ENCODE peak calls at places on chromosomes 11 and 22, in four cellular contexts. One of them, this sample, is unnamed.

GRCh38 chr11:94939346-94939745 is 34.0 kb downstream of the CWC15 start:
- DNase-seq in adrenal gland: no peak
- DNase-seq in CD4-positive, alpha-beta memory T cell: no peak
- DNase-seq in GM23248: no peak
- DNase-seq in this sample: no peak

GRCh38 chr22:45968003-45968650 is 8.8 kb downstream of the WNT7B start:
- DNase-seq in adrenal gland: no peak
- DNase-seq in CD4-positive, alpha-beta memory T cell: no peak
- DNase-seq in GM23248: no peak
- DNase-seq in this sample: no peak

GRCh38 chr22:33807465-33807864 is 112.8 kb downstream of the LARGE1 start:
- DNase-seq in GM23248: peak; percentile 80
- DNase-seq in adrenal gland: no peak
- DNase-seq in CD4-positive, alpha-beta memory T cell: no peak
- DNase-seq in this sample: no peak

GRCh38 chr11:19579957-19580356 is 132.7 kb upstream of the NAV2 start:
- DNase-seq in adrenal gland: no peak
- DNase-seq in GM23248: no peak
- DNase-seq in CD4-positive, alpha-beta memory T cell: no peak
- DNase-seq in this sample: no peak

GRCh38 chr22:39931271-39931670 is 28.9 kb upstream of the TMA7B start:
- DNase-seq in adrenal gland: no peak
- DNase-seq in GM23248: no peak
- DNase-seq in CD4-positive, alpha-beta memory T cell: no peak
- DNase-seq in this sample: no peak

GRCh38 chr11:71266114-71266833 is 13.9 kb upstream of the SHANK2 start:
- DNase-seq in CD4-positive, alpha-beta memory T cell: no peak
- DNase-seq in adrenal gland: no peak
- DNase-seq in GM23248: no peak
- DNase-seq in this sample: no peak

GRCh38 chr11:4647795-4648194 is 4.0 kb downstream of the OR51E1 start:
- DNase-seq in adrenal gland: no peak
- DNase-seq in GM23248: no peak
- DNase-seq in CD4-positive, alpha-beta memory T cell: no peak
- DNase-seq in this sample: no peak

GRCh38 chr11:79321282-79321681 is 119.5 kb downstream of the TENM4 start:
- DNase-seq in adrenal gland: no peak
- DNase-seq in GM23248: peak; percentile 5
- DNase-seq in CD4-positive, alpha-beta memory T cell: no peak
- DNase-seq in this sample: no peak

GRCh38 chr11:130854483-130854882 is 61.8 kb downstream of the SNX19 start:
- DNase-seq in GM23248: no peak
- DNase-seq in adrenal gland: no peak
- DNase-seq in CD4-positive, alpha-beta memory T cell: no peak
- DNase-seq in this sample: no peak

GRCh38 chr11:48081151-48082010 is 101.0 kb downstream of the PTPRJ start:
- DNase-seq in adrenal gland: peak; percentile 49
- DNase-seq in GM23248: peak; percentile 92
- DNase-seq in CD4-positive, alpha-beta memory T cell: no peak
- DNase-seq in this sample: peak; percentile 14

GRCh38 chr22:27873476-27873875 is 45.6 kb downstream of the PITPNB start:
- DNase-seq in GM23248: no peak
- DNase-seq in adrenal gland: no peak
- DNase-seq in CD4-positive, alpha-beta memory T cell: no peak
- DNase-seq in this sample: no peak

GRCh38 chr22:43541462-43542407 is 129.9 kb downstream of the MPPED1 start:
- DNase-seq in adrenal gland: no peak
- DNase-seq in CD4-positive, alpha-beta memory T cell: no peak
- DNase-seq in GM23248: no peak
- DNase-seq in this sample: no peak

GRCh38 chr11:60899021-60899936 is 7.1 kb downstream of the PRPF19 start:
- DNase-seq in adrenal gland: peak; percentile 61
- DNase-seq in GM23248: peak; percentile 77
- DNase-seq in CD4-positive, alpha-beta memory T cell: peak; percentile 30
- DNase-seq in this sample: peak; percentile 11

GRCh38 chr11:28585007-28585406 is 476.8 kb downstream of the METTL15 start:
- DNase-seq in CD4-positive, alpha-beta memory T cell: no peak
- DNase-seq in GM23248: peak; percentile 66
- DNase-seq in adrenal gland: no peak
- DNase-seq in this sample: no peak

GRCh38 chr11:122491486-122491885 is 164.0 kb upstream of the UBASH3B start:
- DNase-seq in adrenal gland: no peak
- DNase-seq in GM23248: peak; percentile 67
- DNase-seq in CD4-positive, alpha-beta memory T cell: no peak
- DNase-seq in this sample: no peak

GRCh38 chr11:1055990-1056771 is 18.5 kb upstream of the MUC2 start:
- DNase-seq in CD4-positive, alpha-beta memory T cell: no peak
- DNase-seq in adrenal gland: peak; percentile 16
- DNase-seq in GM23248: no peak
- DNase-seq in this sample: no peak

GRCh38 chr22:50578776-50579310 is 616 bp upstream of the CPT1B start:
- DNase-seq in CD4-positive, alpha-beta memory T cell: no peak
- DNase-seq in adrenal gland: no peak
- DNase-seq in GM23248: peak; percentile 26
- DNase-seq in this sample: no peak
- H3K36me3 ChIP-seq in CD4-positive, alpha-beta memory T cell: no peaks in the 10 kb centered on the region
- H3K36me3 ChIP-seq in adrenal gland: no peaks in the 10 kb centered on the region
- H3K36me3 ChIP-seq in GM23248: no peaks in the 10 kb centered on the region
- H3K36me3 ChIP-seq in this sample: peaks cover 34% of the 10 kb centered on the region

DNA sequence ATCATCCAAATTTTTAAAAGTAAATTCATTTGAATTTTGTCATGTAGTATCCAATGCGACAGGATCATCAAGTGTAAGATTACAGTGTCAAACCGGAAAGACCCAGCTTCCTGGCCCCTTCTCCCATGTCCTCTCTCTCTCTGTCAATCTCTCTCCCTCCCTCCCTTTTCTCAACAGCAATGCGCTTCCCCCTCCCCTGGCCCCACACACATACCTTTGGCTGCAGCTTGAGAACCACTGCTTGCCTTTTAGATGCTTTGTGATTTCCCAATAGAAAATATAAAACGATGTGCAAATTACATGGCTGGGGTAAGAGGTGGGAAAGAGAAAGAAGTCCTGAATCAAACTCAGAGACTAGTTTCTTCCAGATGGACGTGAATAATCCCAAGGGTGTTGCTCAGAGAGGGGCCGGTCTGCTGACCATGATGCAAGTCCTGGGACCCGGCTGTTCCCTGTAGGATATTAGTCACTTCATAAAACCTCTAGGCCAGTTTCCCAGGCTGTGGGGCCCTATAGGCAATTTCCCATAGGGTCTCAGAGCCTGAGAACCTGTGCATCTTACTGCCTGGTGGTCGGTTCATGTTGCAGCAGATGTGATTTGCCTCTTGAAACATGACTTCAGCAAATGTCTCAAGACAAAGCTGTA is 34.3 kb upstream of the ETS1 start:
- DNase-seq in CD4-positive, alpha-beta memory T cell: no peak
- DNase-seq in GM23248: peak; percentile 98
- DNase-seq in adrenal gland: no peak
- DNase-seq in this sample: no peak
- H3K4me1 ChIP-seq in CD4-positive, alpha-beta memory T cell: peaks cover 58% of the 10 kb centered on the region
- H3K4me1 ChIP-seq in GM23248: peaks cover 23% of the 10 kb centered on the region
- H3K4me1 ChIP-seq in adrenal gland: no peaks in the 10 kb centered on the region
- H3K4me1 ChIP-seq in this sample: peaks cover 25% of the 10 kb centered on the region

DNA sequence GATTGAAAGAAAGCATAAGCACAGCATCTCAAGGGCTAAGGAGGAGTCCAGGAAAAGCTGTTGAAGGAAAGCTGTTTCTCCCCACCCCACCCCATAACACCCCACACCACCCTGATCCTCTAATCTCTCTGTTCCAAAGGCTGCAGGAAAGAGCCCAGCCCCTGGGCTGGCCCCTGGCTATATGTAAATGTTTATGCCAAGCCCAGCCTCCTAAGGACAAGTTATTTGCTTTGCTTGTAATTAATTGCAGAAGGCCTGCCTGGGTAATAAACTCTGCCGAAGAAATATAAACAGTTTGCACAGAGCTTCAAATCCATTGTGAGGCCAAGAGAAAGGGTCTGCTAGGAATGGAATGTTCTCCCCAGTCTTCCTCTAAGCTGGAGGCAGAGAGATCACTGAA is 21.2 kb downstream of the ARRB1 start:
- DNase-seq in adrenal gland: no peak
- DNase-seq in CD4-positive, alpha-beta memory T cell: no peak
- DNase-seq in GM23248: no peak
- DNase-seq in this sample: no peak
- H3K27ac ChIP-seq in adrenal gland: no peak overlapping the region
- H3K27ac ChIP-seq in CD4-positive, alpha-beta memory T cell: no peak overlapping the region
- H3K27ac ChIP-seq in GM23248: no peak overlapping the region
- H3K27ac ChIP-seq in this sample: peak overlapping the region; percentile 58

GRCh38 chr11:75305993-75306392 is 45.5 kb downstream of the ARRB1 start:
- DNase-seq in CD4-positive, alpha-beta memory T cell: no peak
- DNase-seq in adrenal gland: no peak
- DNase-seq in GM23248: no peak
- DNase-seq in this sample: no peak
- H3K36me3 ChIP-seq in CD4-positive, alpha-beta memory T cell: no peaks in the 10 kb centered on the region
- H3K36me3 ChIP-seq in adrenal gland: no peaks in the 10 kb centered on the region
- H3K36me3 ChIP-seq in GM23248: no peaks in the 10 kb centered on the region
- H3K36me3 ChIP-seq in this sample: no peaks in the 10 kb centered on the region

DNA sequence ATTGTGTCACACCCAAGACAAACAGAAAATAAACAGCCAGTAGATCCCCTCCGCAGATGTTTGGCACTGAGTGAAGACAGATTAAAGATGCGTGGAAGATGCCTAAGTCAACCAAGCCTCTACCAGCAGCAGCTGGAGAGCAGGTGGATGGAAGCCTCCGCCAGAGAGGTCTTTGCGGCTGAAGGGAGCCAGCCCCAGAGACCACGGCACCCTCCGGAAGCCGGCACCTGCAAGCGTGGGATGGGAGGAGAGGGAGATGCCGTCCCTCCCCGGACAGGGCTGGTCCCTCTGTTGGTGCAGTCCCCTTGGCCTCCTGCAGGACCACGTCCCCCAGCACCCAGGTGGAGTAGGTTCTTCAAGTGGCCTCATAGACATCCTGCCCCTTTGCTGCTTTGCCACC is 61.2 kb downstream of the RPUSD4 start:
- DNase-seq in GM23248: no peak
- DNase-seq in adrenal gland: no peak
- DNase-seq in CD4-positive, alpha-beta memory T cell: no peak
- DNase-seq in this sample: no peak
- H3K4me1 ChIP-seq in GM23248: no peaks in the 10 kb centered on the region
- H3K4me1 ChIP-seq in adrenal gland: no peaks in the 10 kb centered on the region
- H3K4me1 ChIP-seq in CD4-positive, alpha-beta memory T cell: no peaks in the 10 kb centered on the region
- H3K4me1 ChIP-seq in this sample: no peaks in the 10 kb centered on the region

DNA sequence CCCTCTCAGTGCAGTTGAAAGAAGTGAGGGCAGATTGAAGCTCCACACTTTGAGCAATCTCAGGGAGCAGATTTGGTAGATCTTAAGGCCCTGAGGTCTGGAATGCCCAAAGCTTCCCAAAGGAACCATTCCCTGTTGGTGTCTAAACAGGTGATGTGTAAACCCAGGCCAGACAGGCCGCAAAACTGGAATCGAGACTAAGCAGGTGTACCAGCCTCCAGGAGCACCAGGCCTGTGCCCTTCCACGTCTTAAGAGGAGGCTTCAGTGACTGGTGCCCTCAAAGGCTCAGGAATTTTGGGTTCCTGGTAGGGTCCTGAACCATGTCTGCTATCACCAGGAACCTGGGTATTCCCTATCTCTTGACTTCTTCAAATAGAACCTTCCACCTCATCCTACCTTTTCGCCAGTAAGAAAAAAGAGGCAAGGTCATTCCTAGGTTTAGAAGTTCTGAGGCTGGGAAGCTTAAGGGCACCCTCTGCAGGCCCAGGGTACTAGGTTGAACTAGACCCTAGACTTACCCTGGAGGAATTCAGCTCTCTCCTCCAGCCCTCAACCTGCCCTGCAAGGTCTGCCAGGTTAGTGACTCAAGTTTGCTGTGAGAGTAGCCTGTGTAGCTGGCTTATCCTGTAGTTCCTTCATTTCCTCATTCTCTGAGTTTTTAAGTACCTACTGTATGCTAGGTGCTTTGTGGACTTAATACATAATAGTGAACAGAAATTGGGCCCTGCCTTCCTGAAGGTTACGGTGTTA is 100.0 kb upstream of the NNMT start:
- DNase-seq in CD4-positive, alpha-beta memory T cell: no peak
- DNase-seq in adrenal gland: no peak
- DNase-seq in GM23248: peak; percentile 13
- DNase-seq in this sample: no peak
- H3K27ac ChIP-seq in CD4-positive, alpha-beta memory T cell: no peak overlapping the region
- H3K27ac ChIP-seq in adrenal gland: peak overlapping the region; percentile 86
- H3K27ac ChIP-seq in GM23248: no peak overlapping the region
- H3K27ac ChIP-seq in this sample: no peak overlapping the region

GRCh38 chr22:19757140-19757984 is 3.2 kb upstream of the TBX1 start:
- DNase-seq in adrenal gland: no peak
- DNase-seq in GM23248: no peak
- DNase-seq in CD4-positive, alpha-beta memory T cell: no peak
- DNase-seq in this sample: no peak

GRCh38 chr22:19755722-19756287 is 4.8 kb upstream of the TBX1 start:
- DNase-seq in adrenal gland: no peak
- DNase-seq in GM23248: no peak
- DNase-seq in CD4-positive, alpha-beta memory T cell: no peak
- DNase-seq in this sample: no peak

GRCh38 chr22:19755145-19755710 is 5.3 kb upstream of the TBX1 start:
- DNase-seq in adrenal gland: no peak
- DNase-seq in CD4-positive, alpha-beta memory T cell: no peak
- DNase-seq in GM23248: no peak
- DNase-seq in this sample: no peak

GRCh38 chr22:19757985-19758895 is 2.3 kb upstream of the TBX1 start:
- DNase-seq in adrenal gland: no peak
- DNase-seq in GM23248: no peak
- DNase-seq in CD4-positive, alpha-beta memory T cell: no peak
- DNase-seq in this sample: no peak

DNA sequence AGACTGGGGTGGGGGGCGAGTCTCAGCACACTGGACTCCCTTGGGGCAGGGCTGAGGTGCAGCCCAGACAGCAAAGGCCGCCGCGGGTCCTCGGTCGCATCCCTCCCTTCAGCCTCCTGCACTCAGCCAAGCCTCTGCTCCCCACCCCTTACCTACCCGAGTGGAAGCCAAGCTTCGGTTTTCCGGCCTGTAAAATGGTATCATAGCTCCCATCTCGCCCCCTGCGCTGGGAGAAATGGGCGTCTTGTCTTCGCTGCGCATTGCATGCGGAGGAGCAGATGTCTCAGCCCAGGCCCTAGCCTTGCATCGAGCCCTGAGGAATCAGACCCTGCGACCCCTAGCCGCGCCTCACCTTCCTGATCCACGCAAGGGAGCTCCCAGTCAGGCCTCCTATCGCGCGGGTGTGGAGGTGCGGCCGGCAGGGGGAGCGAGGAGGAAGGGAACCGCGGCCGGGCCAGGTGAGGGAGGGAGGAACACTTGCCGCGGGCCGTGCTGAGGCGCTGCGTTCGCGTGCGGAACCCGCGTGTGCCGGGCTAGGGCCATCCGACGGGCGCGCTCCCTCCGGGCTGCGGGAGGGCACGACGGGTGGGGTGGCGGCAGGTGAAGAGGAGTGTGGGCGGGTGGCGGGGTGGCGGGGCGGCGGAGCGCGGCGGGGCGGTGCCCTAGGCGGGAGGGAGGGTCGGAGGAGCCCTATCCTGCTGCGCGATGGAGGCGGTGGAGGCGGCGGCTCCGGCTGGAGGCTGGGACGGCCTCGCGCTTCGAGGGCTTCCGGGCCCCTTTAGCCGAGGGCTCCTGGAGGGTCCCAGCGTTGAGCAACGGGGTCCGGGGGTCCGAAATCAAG is 4.1 kb upstream of the TBX1 start:
- DNase-seq in CD4-positive, alpha-beta memory T cell: peak; percentile 66
- DNase-seq in GM23248: peak; percentile 61
- DNase-seq in adrenal gland: peak; percentile 37
- DNase-seq in this sample: peak; percentile 73
- H3K36me3 ChIP-seq in CD4-positive, alpha-beta memory T cell: no peaks in the 10 kb centered on the region
- H3K36me3 ChIP-seq in GM23248: no peaks in the 10 kb centered on the region
- H3K36me3 ChIP-seq in adrenal gland: no peaks in the 10 kb centered on the region
- H3K36me3 ChIP-seq in this sample: no peaks in the 10 kb centered on the region